ENCODE peak calls at places on chromosome 6, in nine cellular contexts. M is activated naive CD4-positive, alpha-beta T cell treated with Interleukin-2 at 50 U/mL for 16 hours; X is heart right ventricle; Y is stimulated activated CD4-positive, alpha-beta T cell treated with anti-CD3 and anti-CD28 coated beads, Interleukin-15, amount 100 ng/mL, for 1 hour; V is right cardiac atrium; S is Daoy; T is NAMALWA; P is aorta; K is NCI-H510A. C is an unnamed sample.

GRCh38 chr6:100246206-100246605 is 218.5 kb downstream of the SIM1 start:
- DNase-seq in K (no peak), P (no peak), X (no peak), Y (no peak), M (no peak), V (no peak), T (no peak), S (no peak), C (peak)

GRCh38 chr6:30766461-30767157 is 22.3 kb upstream of the IER3 start:
- DNase-seq in T (no peak), P (no peak), Y (no peak), V (peak), X (no peak), S (no peak), M (no peak), K (no peak), C (no peak)

GRCh38 chr6:124995645-124996325 is 33.5 kb downstream of the RNF217 start:
- DNase-seq in X (no peak), P (no peak), T (no peak), K (no peak), S (no peak), M (no peak), Y (no peak), V (no peak), C (no peak)

GRCh38 chr6:13302751-13303667 is 25.3 kb downstream of the TBC1D7 start:
- DNase-seq in K (no peak), X (peak), P (peak), S (peak), Y (no peak), M (peak), T (peak), V (peak), C (no peak)

GRCh38 chr6:24859132-24859531 is 60.4 kb upstream of the ARMH2 start:
- DNase-seq in P (no peak), T (no peak), X (no peak), S (no peak), Y (no peak), M (no peak), V (no peak), K (no peak), C (no peak)

GRCh38 chr6:100001915-100002388 is 7.9 kb upstream of the MCHR2 start:
- DNase-seq in T (peak), V (peak), S (peak), Y (no peak), M (peak), X (peak), P (no peak), K (no peak), C (peak)

GRCh38 chr6:38957426-38957825 is 91.2 kb upstream of the GLP1R start:
- DNase-seq in M (no peak), P (no peak), Y (no peak), T (no peak), V (no peak), X (no peak), S (no peak), K (no peak), C (no peak)

GRCh38 chr6:15297895-15298590 is 52.2 kb downstream of the JARID2 start:
- DNase-seq in M (no peak), T (no peak), K (no peak), S (no peak), Y (no peak), X (no peak), V (no peak), P (no peak), C (no peak)

GRCh38 chr6:45075246-45075645 is 252.9 kb upstream of the RUNX2 start:
- DNase-seq in Y (no peak), M (no peak), P (no peak), T (no peak), X (no peak), S (peak), V (no peak), K (no peak), C (no peak)

GRCh38 chr6:21001736-21002135 is 467.5 kb downstream of the CDKAL1 start:
- DNase-seq in S (no peak), M (no peak), T (no peak), V (no peak), X (no peak), Y (no peak), K (no peak), P (no peak), C (no peak)

GRCh38 chr6:89927788-89928565 is 33.7 kb downstream of the GJA10 start:
- DNase-seq in T (no peak), V (no peak), K (no peak), X (no peak), M (no peak), P (no peak), S (peak), Y (no peak), C (no peak)

GRCh38 chr6:79984261-79984660 is 20.2 kb upstream of the TTK start:
- DNase-seq in K (no peak), X (no peak), T (peak), M (peak), V (no peak), S (peak), P (no peak), Y (no peak), C (no peak)

GRCh38 chr6:169168302-169168630 is 85.4 kb downstream of the THBS2 start:
- DNase-seq in X (no peak), M (no peak), Y (no peak), S (no peak), T (no peak), V (peak), P (peak), K (no peak), C (no peak)

GRCh38 chr6:109332748-109333147 is 49.5 kb downstream of the CD164 start:
- DNase-seq in V (no peak), X (no peak), S (no peak), Y (no peak), K (no peak), P (no peak), M (no peak), T (no peak), C (no peak)